ENCODE peak calls at places on chromosomes 13 and 19, in eight cellular contexts. Q is AG04450, Y is cardiac muscle cell, T is ascending aorta, D is dorsolateral prefrontal cortex, K is thoracic aorta, X is IMR-90, J is GM23338. B is an unnamed sample.

GRCh38 chr19:58562126-58563033 is 4.0 kb upstream of the UBE2M start:
- DNase-seq in T (no peak), X (peak), Q (no peak), J (peak), D (no peak), K (no peak), Y (peak), B (no peak)

GRCh38 chr13:80082396-80083096 is 258.4 kb downstream of the SPRY2 start:
- DNase-seq in K (no peak), Y (no peak), X (peak), T (no peak), Q (no peak), J (no peak), D (no peak), B (no peak)

GRCh38 chr13:99977334-99977911 is 4.2 kb upstream of the ZIC2 start:
- DNase-seq in Q (no peak), D (no peak), J (no peak), T (no peak), X (no peak), Y (no peak), K (no peak), B (no peak)

GRCh38 chr13:68628994-68629393 is 1398.9 kb upstream of the PCDH9 start:
- DNase-seq in X (no peak), Q (no peak), T (no peak), D (no peak), J (no peak), K (no peak), Y (no peak), B (no peak)

GRCh38 chr19:29086646-29087045 is 126.3 kb downstream of the UQCRFS1 start:
- DNase-seq in K (no peak), Y (no peak), J (no peak), Q (no peak), D (no peak), X (no peak), T (no peak), B (no peak)

GRCh38 chr19:56170261-56170660 is 5.5 kb upstream of the GALP start:
- DNase-seq in D (no peak), T (no peak), K (no peak), J (no peak), Y (no peak), Q (no peak), X (peak), B (no peak)

GRCh38 chr13:110911880-110912279 is 3.0 kb downstream of the ANKRD10 start:
- DNase-seq in X (peak), T (no peak), Y (no peak), D (no peak), Q (no peak), J (no peak), K (no peak), B (no peak)

GRCh38 chr13:108352599-108352998 is 83.1 kb downstream of the TNFSF13B start:
- DNase-seq in T (no peak), Q (no peak), K (no peak), X (no peak), D (no peak), Y (no peak), J (no peak), B (no peak)

GRCh38 chr13:26046639-26047038 is 5.2 kb downstream of the SHISA2 start:
- DNase-seq in D (no peak), X (no peak), Q (no peak), K (no peak), T (no peak), J (no peak), Y (no peak), B (no peak)

GRCh38 chr13:35672611-35673010 is 196.1 kb upstream of the MAB21L1 start:
- DNase-seq in X (peak), D (no peak), Q (no peak), T (no peak), Y (no peak), J (no peak), K (no peak), B (no peak)

GRCh38 chr19:50268501-50268900 is 60.7 kb downstream of the KCNC3 start:
- DNase-seq in Q (no peak), T (no peak), K (no peak), J (no peak), Y (no peak), X (no peak), D (no peak), B (no peak)

GRCh38 chr19:16576690-16577530 is 4.7 kb upstream of the SLC35E1 start:
- DNase-seq in J (no peak), Y (no peak), K (no peak), Q (no peak), X (no peak), D (no peak), T (no peak), B (no peak)

GRCh38 chr13:26469602-26470001 is 87.9 kb upstream of the WASF3 start:
- DNase-seq in K (no peak), D (no peak), T (no peak), X (no peak), J (no peak), Q (no peak), Y (no peak), B (no peak)

GRCh38 chr19:40611096-40611495 is 9.9 kb downstream of the LTBP4 start:
- DNase-seq in K (no peak), Y (no peak), T (no peak), Q (no peak), J (no peak), X (no peak), D (no peak), B (no peak)

GRCh38 chr19:42450314-42450934 is 7.7 kb upstream of the CXCL17 start:
- DNase-seq in K (peak), X (peak), Q (peak), J (peak), Y (peak), T (no peak), D (peak), B (no peak)

GRCh38 chr13:93698016-93698613 is 471.5 kb downstream of the GPC6 start:
- DNase-seq in D (no peak), X (no peak), K (no peak), Q (no peak), Y (no peak), J (no peak), T (no peak), B (no peak)

GRCh38 chr19:27676334-27676733 is 1536.6 kb downstream of the UQCRFS1 start:
- DNase-seq in Q (no peak), J (no peak), X (no peak), D (no peak), Y (no peak), K (no peak), T (no peak), B (no peak)

GRCh38 chr19:11098327-11098726 is 9.1 kb downstream of the LDLR start:
- DNase-seq in Y (no peak), Q (no peak), D (no peak), X (no peak), K (no peak), J (no peak), T (no peak), B (no peak)

GRCh38 chr13:75762967-75763366 is 126.8 kb downstream of the LMO7 start:
- DNase-seq in J (no peak), Q (no peak), Y (no peak), T (no peak), X (no peak), K (no peak), D (no peak), B (no peak)

GRCh38 chr19:2381151-2381822 is 21.2 kb downstream of the TMPRSS9 start:
- DNase-seq in J (no peak), X (peak), K (no peak), Y (peak), D (peak), T (no peak), Q (no peak), B (no peak)

GRCh38 chr13:26601669-26602068 is 44.2 kb downstream of the WASF3 start:
- DNase-seq in X (peak), T (no peak), Y (no peak), D (no peak), J (no peak), K (no peak), Q (no peak), B (no peak)

GRCh38 chr13:68099616-68100015 is 869.5 kb upstream of the PCDH9 start:
- DNase-seq in T (no peak), Q (peak), Y (no peak), K (no peak), J (no peak), X (peak), D (no peak), B (no peak)

GRCh38 chr13:112637017-112637801 is 49.3 kb upstream of the TUBGCP3 start:
- DNase-seq in Y (no peak), T (no peak), X (no peak), D (no peak), Q (no peak), K (no peak), J (peak), B (no peak)

GRCh38 chr13:108495686-108496363 is 133.6 kb upstream of the MYO16 start:
- DNase-seq in Y (peak), D (no peak), X (no peak), T (no peak), Q (no peak), K (no peak), J (peak), B (no peak)

GRCh38 chr13:114115191-114115671 is 17.2 kb downstream of the RASA3 start:
- DNase-seq in Y (no peak), K (no peak), J (no peak), Q (peak), D (peak), T (peak), X (peak), B (no peak)

GRCh38 chr19:18659281-18660050 is 22.6 kb downstream of the KLHL26 start:
- DNase-seq in X (no peak), Y (no peak), K (no peak), Q (no peak), J (no peak), D (no peak), T (no peak), B (peak)

GRCh38 chr19:18660939-18661338 is 22.5 kb upstream of the CRTC1 start:
- DNase-seq in D (no peak), K (no peak), Q (no peak), X (no peak), T (no peak), J (no peak), Y (no peak), B (no peak)

GRCh38 chr19:18660051-18660910 is 23.2 kb upstream of the CRTC1 start:
- DNase-seq in Y (no peak), X (peak), K (peak), Q (no peak), D (no peak), T (peak), J (no peak), B (peak)

GRCh38 chr19:18662972-18663732 is 20.3 kb upstream of the CRTC1 start:
- DNase-seq in D (no peak), T (no peak), X (no peak), K (no peak), J (no peak), Y (no peak), Q (no peak), B (peak)

DNA sequence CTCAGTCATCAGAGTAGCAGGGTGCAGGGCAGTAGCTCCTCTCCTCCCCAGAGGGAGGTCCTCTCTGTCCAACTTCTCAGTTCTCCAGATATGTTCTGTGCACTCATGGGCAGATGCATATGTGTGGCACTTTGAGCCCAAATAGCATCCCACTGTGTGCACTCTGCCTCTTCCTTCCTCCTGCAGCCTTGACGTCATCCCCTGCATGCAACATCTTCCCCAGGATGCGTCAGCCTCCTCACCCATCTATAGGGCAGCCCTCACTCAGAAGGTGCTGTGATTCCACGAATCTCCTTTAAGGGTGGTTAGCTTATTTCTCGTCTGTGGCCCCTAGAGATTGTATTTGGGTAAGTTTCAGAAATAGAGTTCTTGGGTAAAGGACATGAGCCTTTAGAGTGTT is 22.1 kb upstream of the CRTC1 start:
- DNase-seq in Y (no peak), K (no peak), D (no peak), Q (no peak), X (no peak), J (no peak), T (no peak), B (no peak)
- H3K27ac ChIP-seq in Y (no peak), K (peak), D (no peak), Q (no peak), X (peak), J (no peak), T (peak), B (peak)

GRCh38 chr13:39210961-39211534 is 172.8 kb downstream of the NHLRC3 start:
- DNase-seq in X (no peak), T (no peak), J (peak), Q (no peak), Y (no peak), K (no peak), D (no peak), B (no peak)
- TF ChIP-seq CTCF in X (no peak), T (no peak), J (peak), Q (no peak), Y (no peak), K (no peak), D (no peak), B (no peak)

DNA sequence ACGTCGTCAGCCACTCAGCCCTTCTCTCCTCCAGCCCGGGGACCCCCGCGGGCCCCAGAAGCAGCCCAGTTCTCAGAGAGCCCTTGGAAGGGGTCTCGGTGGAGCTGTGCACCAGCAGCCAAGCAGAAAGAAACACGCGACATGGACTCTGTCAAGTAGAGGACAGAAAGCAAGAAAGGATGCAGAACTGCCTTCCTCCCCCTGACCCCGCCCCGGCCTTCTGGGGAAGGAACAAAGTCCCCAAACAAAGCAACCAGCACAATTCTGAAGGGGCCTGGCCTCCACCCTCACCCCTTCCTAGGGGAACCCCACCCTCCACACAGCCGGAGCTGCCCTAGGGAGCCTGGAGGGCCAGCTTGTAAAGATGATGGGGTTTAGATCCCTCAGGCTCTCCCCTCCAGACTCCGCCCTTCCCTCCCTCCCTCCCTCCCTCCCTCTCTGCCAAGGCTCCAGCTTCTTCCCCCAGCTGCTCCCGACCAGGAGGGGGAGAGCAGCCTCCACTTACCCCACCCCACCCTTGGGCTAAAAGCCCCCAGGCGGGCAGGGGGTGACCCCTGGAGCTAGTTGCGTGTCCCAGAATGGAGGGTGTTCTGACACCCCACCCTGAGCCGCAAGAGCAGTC is 7.8 kb downstream of the LYL1 start:
- DNase-seq in D (no peak), Q (no peak), X (no peak), T (no peak), K (no peak), J (peak), Y (no peak), B (no peak)
- H3K27ac ChIP-seq in D (peak), Q (no peak), X (no peak), T (peak), K (peak), J (no peak), Y (no peak), B (peak)

DNA sequence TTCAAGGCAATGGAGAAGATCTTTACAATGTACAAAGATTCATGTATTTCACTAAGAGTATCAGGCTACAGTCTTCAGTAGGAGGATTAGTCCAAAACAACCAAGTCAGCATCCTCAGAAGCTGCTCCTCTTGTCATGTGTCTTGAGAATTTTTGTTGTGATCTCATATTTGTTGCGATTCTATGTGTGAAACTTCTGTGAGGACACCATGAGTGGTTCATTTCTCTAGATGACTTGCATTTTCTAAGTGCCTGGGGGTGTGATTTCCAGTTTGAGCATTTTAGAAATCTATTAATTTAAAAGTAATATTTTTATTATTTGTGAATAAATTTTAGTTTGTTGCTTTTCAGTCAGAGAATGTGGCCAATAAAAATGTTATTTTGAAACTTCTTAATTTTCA is 94.5 kb downstream of the RAP2A start:
- DNase-seq in J (no peak), X (no peak), K (no peak), Y (no peak), D (no peak), T (no peak), Q (no peak), B (no peak)
- TF ChIP-seq CTCF in J (no peak), X (no peak), K (no peak), Y (no peak), D (no peak), T (no peak), Q (no peak), B (no peak)

GRCh38 chr19:46925548-46925950 is 64.8 kb downstream of the ARHGAP35 start:
- DNase-seq in X (no peak), Y (no peak), Q (no peak), J (no peak), T (no peak), D (no peak), K (no peak), B (no peak)
- H3K27ac ChIP-seq in X (no peak), Y (peak), Q (no peak), J (peak), T (peak), D (peak), K (peak), B (peak)

GRCh38 chr13:59546178-59546577 is 617.5 kb downstream of the DIAPH3 start:
- DNase-seq in Y (no peak), X (no peak), K (no peak), J (no peak), D (no peak), T (no peak), Q (no peak), B (no peak)

GRCh38 chr13:59545007-59545406 is 618.7 kb downstream of the DIAPH3 start:
- DNase-seq in J (peak), X (no peak), Q (no peak), D (no peak), Y (no peak), T (no peak), K (no peak), B (no peak)

GRCh38 chr13:59542303-59542702 is 621.4 kb downstream of the DIAPH3 start:
- DNase-seq in T (no peak), Q (no peak), J (no peak), Y (no peak), K (no peak), D (no peak), X (no peak), B (no peak)

GRCh38 chr13:59543418-59543817 is 620.3 kb downstream of the DIAPH3 start:
- DNase-seq in X (no peak), D (no peak), J (no peak), Y (no peak), T (no peak), K (no peak), Q (no peak), B (no peak)

DNA sequence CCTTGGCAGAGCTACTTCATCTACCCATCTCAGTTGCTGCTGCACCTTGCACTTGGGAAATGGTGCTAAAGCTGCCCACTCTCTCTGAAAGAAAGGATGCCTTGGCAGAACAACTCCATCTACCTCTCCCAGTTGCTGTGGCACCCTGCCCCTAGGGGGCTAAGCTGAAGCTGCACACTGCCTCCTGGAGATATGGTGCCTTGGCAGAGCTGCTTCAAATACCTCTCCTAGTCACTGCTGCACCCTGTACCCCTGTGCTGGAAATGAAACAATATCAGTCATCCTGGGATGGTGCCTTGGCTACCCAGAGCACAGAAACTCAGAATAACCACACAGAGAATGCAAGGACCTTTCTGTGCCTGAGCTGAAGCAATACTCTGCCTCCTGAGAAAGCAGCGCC is 615.8 kb downstream of the DIAPH3 start:
- DNase-seq in Y (no peak), Q (no peak), X (no peak), K (no peak), D (no peak), J (no peak), T (no peak), B (no peak)
- TF ChIP-seq CTCF in Y (no peak), Q (no peak), X (no peak), K (no peak), D (no peak), J (no peak), T (no peak), B (no peak)

DNA sequence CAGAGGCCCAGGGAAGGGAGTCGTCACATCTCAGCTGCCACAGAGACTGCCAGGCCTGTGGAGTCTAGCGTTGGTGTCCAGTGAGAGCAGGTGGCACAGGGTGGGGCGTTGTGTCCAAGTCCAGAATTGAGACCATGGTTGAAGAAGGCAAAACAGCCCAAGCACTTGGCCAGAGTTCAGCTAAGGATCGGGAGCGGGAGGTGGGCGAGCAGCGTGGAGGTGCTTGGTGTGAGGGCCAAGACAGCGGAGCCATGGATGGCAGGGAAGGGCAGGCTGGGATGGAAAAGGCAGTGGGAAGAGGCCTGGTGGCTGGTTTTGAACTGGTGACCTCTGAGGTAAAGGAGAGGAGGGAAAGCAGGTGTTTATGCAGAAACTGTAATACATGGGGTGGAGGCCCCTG is 8.0 kb downstream of the IGFLR1 start:
- DNase-seq in K (no peak), Q (no peak), Y (no peak), T (no peak), D (no peak), J (no peak), X (no peak), B (no peak)
- H3K27ac ChIP-seq in K (no peak), Q (no peak), Y (no peak), T (no peak), D (no peak), J (no peak), X (no peak), B (no peak)

DNA sequence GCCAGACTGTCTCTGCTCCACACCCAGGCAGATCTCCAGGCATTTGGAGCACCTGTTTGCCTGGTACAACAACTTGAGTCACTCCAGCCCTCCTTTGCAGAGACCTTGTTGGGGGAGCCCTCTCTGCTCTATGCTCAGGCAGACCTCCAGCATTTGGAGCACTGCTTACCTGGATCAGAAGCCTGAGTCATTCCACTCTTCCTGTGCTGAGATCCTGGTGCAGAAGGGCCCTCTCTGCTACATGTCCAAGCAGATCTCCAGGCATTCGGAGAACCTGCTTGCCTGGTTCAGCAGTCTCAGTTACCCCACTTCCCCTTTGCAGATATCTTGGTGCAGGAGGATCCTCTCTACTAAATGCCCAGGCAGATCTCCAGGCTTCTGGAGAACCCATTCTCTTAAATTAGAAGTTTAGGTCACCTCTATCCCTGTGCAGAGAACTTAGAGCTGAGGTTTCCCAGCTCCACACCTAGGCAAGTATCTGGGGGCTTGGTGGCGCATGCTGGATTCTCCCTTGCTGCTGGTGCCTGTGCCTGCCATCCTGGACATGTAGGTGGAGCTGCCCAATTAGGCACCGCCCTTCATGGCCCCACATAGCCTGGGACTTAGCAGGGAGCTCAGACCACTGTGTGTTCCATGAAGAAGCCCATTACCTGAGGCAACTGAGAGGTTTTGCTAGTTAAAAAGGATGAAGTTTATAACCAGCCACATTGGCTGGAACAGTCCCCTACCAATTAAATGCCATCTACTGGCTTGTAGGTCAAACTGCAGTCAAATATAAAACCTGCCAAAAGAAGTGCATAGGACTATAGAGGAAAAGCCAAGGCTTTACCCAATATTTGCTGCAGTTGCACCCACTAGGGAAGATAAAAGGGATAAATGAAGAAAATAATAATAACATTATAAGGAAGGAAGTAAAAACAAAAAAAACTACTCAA is 97.6 kb upstream of the SLITRK6 start:
- DNase-seq in Y (no peak), X (peak), K (no peak), Q (no peak), J (peak), D (no peak), T (no peak), B (no peak)
- TF ChIP-seq CTCF in Y (no peak), X (peak), K (no peak), Q (peak), J (peak), D (no peak), T (no peak), B (no peak)